ENCODE peak calls at places on chromosomes 2 and 18, in nine cellular contexts. B is left lung; M is suprapubic skin; R is foreskin fibroblast; J is stimulated activated CD8-positive, alpha-beta memory T cell treated with anti-CD3 and anti-CD28 coated beads, Interleukin-2, amount 100 ng/mL, for 48 hours; D is neural crest cell; S is HTR-8/SVneo; P is hippocampal formation; L is lower leg skin. X is an unnamed sample.

GRCh38 chr2:95526360-95527341 is 42.1 kb upstream of the TRIM43B start:
- DNase-seq in B (peak; percentile 90), M (no peak), R (peak; percentile 89), J (peak; percentile 52), D (no peak), S (peak; percentile 31), P (peak; percentile 85), L (peak; percentile 92), X (peak; percentile 72)

GRCh38 chr2:164840930-164841718 is 499 bp downstream of the COBLL1 start:
- DNase-seq in B (peak; percentile 92), M (peak; percentile 83), R (peak; percentile 79), J (peak; percentile 8), D (peak; percentile 65), S (peak; percentile 46), P (peak; percentile 16), L (peak; percentile 92), X (peak; percentile 19)

GRCh38 chr18:27298215-27298804 is 113.2 kb upstream of the CHST9 start:
- DNase-seq in B (no peak), M (no peak), R (no peak), J (no peak), D (no peak), S (no peak), P (no peak), L (no peak), X (no peak)

GRCh38 chr2:73101626-73102256 is 11.0 kb downstream of the RAB11FIP5 start:
- DNase-seq in B (no peak), M (no peak), R (no peak), J (no peak), D (no peak), S (no peak), P (no peak), L (no peak), X (no peak)

GRCh38 chr2:96204836-96205235 is 3.8 kb downstream of the STARD7 start:
- DNase-seq in B (no peak), M (no peak), R (no peak), J (no peak), D (no peak), S (no peak), P (no peak), L (no peak), X (no peak)

GRCh38 chr18:57925706-57926105 is 118.3 kb upstream of the NEDD4L start:
- DNase-seq in B (no peak), M (no peak), R (peak; percentile 60), J (no peak), D (no peak), S (no peak), P (no peak), L (no peak), X (no peak)

GRCh38 chr2:184611221-184612085 is 13.1 kb downstream of the ZNF804A start:
- DNase-seq in B (no peak), M (no peak), R (peak; percentile 49), J (no peak), D (no peak), S (no peak), P (no peak), L (no peak), X (no peak)

GRCh38 chr2:43212931-43213330 is 13.5 kb downstream of the ZFP36L2 start:
- DNase-seq in B (peak; percentile 76), M (no peak), R (no peak), J (no peak), D (no peak), S (no peak), P (peak; percentile 28), L (peak; percentile 90), X (no peak)

GRCh38 chr2:145764631-145765030 is 1244.7 kb upstream of the ZEB2 start:
- DNase-seq in B (peak; percentile 14), M (no peak), R (peak; percentile 63), J (no peak), D (no peak), S (no peak), P (no peak), L (no peak), X (no peak)

GRCh38 chr18:74517236-74517630 is 17.1 kb upstream of the CNDP1 start:
- DNase-seq in B (peak; percentile 54), M (peak; percentile 65), R (no peak), J (no peak), D (no peak), S (no peak), P (no peak), L (peak; percentile 45), X (no peak)

GRCh38 chr18:23735021-23735464 is 45.8 kb downstream of the LAMA3 start:
- DNase-seq in B (no peak), M (no peak), R (peak; percentile 55), J (no peak), D (no peak), S (no peak), P (no peak), L (no peak), X (no peak)

GRCh38 chr2:173874003-173874898 is 90.9 kb downstream of the SP3 start:
- DNase-seq in B (no peak), M (no peak), R (no peak), J (no peak), D (no peak), S (no peak), P (no peak), L (peak; percentile 67), X (no peak)